ENCODE peak calls at places on chromosome 21, in four cellular contexts. T is CD4-positive, alpha-beta T cell; B is type B pancreatic cell; Z is fibroblast of mammary gland. H is an unnamed sample.

GRCh38 chr21:37862536-37862935 is 53.7 kb downstream of the KCNJ6 start:
- DNase-seq in B (no peak), T (no peak), Z (no peak), H (peak; percentile 53)

GRCh38 chr21:15367061-15367626 is 302.3 kb upstream of the NRIP1 start:
- DNase-seq in T (no peak), B (no peak), Z (peak; percentile 64), H (no peak)

GRCh38 chr21:27519357-27519756 is 552.5 kb upstream of the ADAMTS5 start:
- DNase-seq in T (no peak), B (no peak), Z (peak; percentile 89), H (no peak)

GRCh38 chr21:18249542-18250152 is 5.0 kb downstream of the CHODL start:
- DNase-seq in Z (no peak), T (no peak), B (no peak), H (no peak)

GRCh38 chr21:42073140-42074099 is 2.3 kb downstream of the UMODL1 start:
- DNase-seq in T (no peak), B (no peak), Z (no peak), H (no peak)

GRCh38 chr21:39927304-39927886 is 60.2 kb downstream of the PCP4 start:
- DNase-seq in Z (no peak), B (no peak), T (no peak), H (no peak)

GRCh38 chr21:42590431-42591131 is 62.8 kb upstream of the PDE9A start:
- DNase-seq in B (no peak), Z (no peak), T (no peak), H (no peak)

GRCh38 chr21:38980416-38981319 is 174.9 kb downstream of the ETS2 start:
- DNase-seq in B (no peak), T (no peak), Z (no peak), H (no peak)

GRCh38 chr21:31475223-31475622 is 131.2 kb upstream of the TIAM1 start:
- DNase-seq in T (no peak), Z (no peak), B (no peak), H (no peak)

GRCh38 chr21:31576428-31576827 is 83.1 kb upstream of the SOD1 start:
- DNase-seq in Z (peak; percentile 71), T (no peak), B (no peak), H (no peak)

GRCh38 chr21:32411366-32412161 is 942 bp upstream of the EVA1C start:
- DNase-seq in Z (peak; percentile 77), B (no peak), T (peak; percentile 45), H (no peak)

GRCh38 chr21:38126677-38127271 is 130.0 kb upstream of the KCNJ15 start:
- DNase-seq in Z (peak; percentile 46), T (peak; percentile 15), B (peak; percentile 75), H (no peak)

GRCh38 chr21:37808261-37808660 is 108.0 kb downstream of the KCNJ6 start:
- DNase-seq in T (no peak), Z (no peak), B (no peak), H (no peak)

GRCh38 chr21:21921410-21922232 is 923.4 kb downstream of the NCAM2 start:
- DNase-seq in B (no peak), T (no peak), Z (peak; percentile 32), H (no peak)

GRCh38 chr21:42081138-42081537 is 10.0 kb downstream of the UMODL1 start:
- DNase-seq in B (no peak), T (no peak), Z (peak; percentile 70), H (no peak)

GRCh38 chr21:15774590-15774989 is 44.8 kb downstream of the USP25 start:
- DNase-seq in T (no peak), B (no peak), Z (peak; percentile 79), H (no peak)

GRCh38 chr21:29367335-29367734 is 68.6 kb downstream of the BACH1 start:
- DNase-seq in B (no peak), T (no peak), Z (no peak), H (no peak)

GRCh38 chr21:40331804-40332203 is 464.6 kb downstream of the PCP4 start:
- DNase-seq in B (no peak), Z (no peak), T (no peak), H (no peak)

GRCh38 chr21:38804617-38805281 is 980 bp upstream of the ETS2 start:
- DNase-seq in Z (peak; percentile 58), B (no peak), T (no peak), H (no peak)

GRCh38 chr21:42362700-42363099 is 3.6 kb downstream of the TFF1 start:
- DNase-seq in Z (no peak), B (no peak), T (no peak), H (no peak)

GRCh38 chr21:41168391-41169257 is 664 bp downstream of the BACE2 start:
- DNase-seq in T (no peak), B (no peak), Z (peak; percentile 62), H (no peak)

GRCh38 chr21:38487906-38488639 is 10.2 kb downstream of the ERG start:
- DNase-seq in B (no peak), T (no peak), Z (no peak), H (no peak)

GRCh38 chr21:39197448-39197847 is 14.2 kb upstream of the PSMG1 start:
- DNase-seq in B (no peak), Z (no peak), T (no peak), H (no peak)

GRCh38 chr21:21101911-21102310 is 103.7 kb downstream of the NCAM2 start:
- DNase-seq in B (no peak), Z (peak; percentile 49), T (no peak), H (no peak)

GRCh38 chr21:21232320-21232719 is 234.1 kb downstream of the NCAM2 start:
- DNase-seq in B (no peak), Z (peak; percentile 69), T (no peak), H (no peak)

GRCh38 chr21:21268885-21269284 is 270.7 kb downstream of the NCAM2 start:
- DNase-seq in B (no peak), T (no peak), Z (no peak), H (no peak)

GRCh38 chr21:14120091-14120734 is 90.5 kb downstream of the LIPI start:
- DNase-seq in Z (peak; percentile 36), T (no peak), B (no peak), H (no peak)

GRCh38 chr21:42629856-42630410 is 23.5 kb upstream of the PDE9A start:
- DNase-seq in T (no peak), B (no peak), Z (no peak), H (no peak)

GRCh38 chr21:32448803-32449594 is 36.5 kb downstream of the EVA1C start:
- DNase-seq in T (no peak), B (no peak), Z (peak; percentile 42), H (no peak)

GRCh38 chr21:41112740-41113692 is 54.9 kb upstream of the BACE2 start:
- DNase-seq in T (no peak), B (no peak), Z (peak; percentile 67), H (no peak)

GRCh38 chr21:23694396-23694795 is 1912.9 kb downstream of the MRPL39 start:
- DNase-seq in T (no peak), B (no peak), Z (no peak), H (no peak)

DNA sequence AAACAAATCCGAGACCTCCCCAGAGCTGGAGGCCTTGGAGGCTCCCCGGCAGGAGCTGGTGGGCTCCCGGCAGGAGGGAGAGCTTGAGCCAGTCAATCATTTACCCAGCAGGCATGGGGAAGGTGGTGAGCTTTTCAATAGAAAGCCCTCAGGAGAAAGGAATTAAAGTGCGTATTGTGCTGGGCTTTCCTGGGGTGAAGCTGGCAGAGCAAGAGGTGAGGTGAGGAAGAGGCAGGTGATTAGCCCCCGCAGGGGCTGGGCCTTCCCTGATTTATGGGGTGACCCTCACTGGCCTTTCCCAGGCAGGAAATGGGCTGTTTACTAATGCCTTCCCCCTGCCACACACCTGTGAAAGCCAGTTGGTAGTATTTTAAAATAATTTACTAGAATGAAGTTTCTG is 25.8 kb downstream of the CLDN14 start:
- DNase-seq in B (no peak), T (no peak), Z (no peak), H (no peak)
- TF ChIP-seq CTCF in B (no peak), T (no peak), Z (no peak), H (no peak)

DNA sequence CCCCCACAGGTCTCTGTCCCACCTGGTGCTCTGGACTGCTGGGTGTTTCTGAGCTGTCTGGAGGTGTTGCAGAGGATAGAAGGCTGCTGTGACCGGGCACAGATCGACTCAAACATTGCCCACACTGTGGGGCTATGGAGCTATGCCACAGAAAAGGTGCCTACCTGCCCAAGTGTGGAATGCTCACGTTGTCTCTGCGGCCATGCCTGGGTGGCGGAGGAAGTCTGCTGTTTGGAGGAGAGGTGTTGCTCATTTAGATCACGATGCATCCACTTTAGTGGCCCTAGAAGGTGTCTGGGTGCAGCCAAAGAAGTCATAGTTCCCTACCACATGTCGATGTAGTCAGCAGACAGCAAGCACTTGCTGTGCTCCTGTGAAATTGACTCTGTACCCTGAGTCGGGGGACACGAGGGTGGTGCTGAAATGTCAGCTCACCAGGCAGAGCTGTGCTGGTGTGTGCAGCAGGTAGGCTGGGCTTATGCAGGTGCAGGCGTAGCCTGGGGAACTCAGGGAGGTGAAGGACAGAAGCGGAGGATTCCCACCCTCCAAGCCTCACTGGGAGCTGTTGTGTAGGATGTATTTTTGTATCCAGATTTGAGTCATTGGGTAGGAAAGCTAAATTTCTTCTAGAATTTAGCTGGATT is 32.8 kb upstream of the PWP2 start:
- DNase-seq in T (no peak), B (no peak), Z (no peak), H (no peak)
- TF ChIP-seq CTCF in T (no peak), B (no peak), Z (no peak), H (no peak)

DNA sequence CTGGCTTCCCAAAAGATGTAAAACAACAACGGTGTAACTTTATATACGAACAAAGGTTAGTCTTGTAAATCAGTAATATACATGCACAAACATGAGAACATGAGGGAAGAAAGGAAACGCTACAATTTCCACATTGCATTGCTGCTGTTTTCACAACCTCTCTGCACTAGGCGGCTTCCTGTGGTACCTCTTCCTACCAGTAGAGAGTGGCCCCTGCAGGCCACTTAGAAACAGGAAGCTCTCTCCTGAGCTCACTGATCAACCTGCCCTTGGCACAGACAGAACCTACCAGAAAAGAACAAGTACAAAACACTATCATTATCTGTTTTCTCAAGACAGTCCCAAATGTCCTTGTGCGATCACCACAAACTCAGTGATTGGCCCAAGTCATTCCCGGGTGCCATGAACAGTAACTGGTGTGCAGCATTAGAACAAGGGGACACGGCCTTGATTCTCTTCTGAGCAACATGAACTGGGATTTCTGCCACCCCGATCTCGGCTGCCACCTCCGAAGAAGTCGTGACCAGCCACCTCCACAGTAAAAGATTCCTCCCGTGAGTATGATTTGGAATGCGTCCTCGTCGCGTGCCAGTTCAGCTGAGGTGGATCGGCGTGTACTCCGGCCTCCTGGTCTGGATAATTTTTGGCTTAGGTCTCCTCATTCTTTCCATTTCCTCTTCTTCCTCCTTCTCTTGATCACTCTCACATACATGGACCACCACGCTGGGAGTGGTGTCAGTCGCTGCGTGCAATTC is 5.7 kb upstream of the KCNE1 start:
- DNase-seq in Z (no peak), B (no peak), T (no peak), H (no peak)
- TF ChIP-seq CTCF in Z (peak; percentile 24), B (peak; percentile 40), T (no peak), H (peak; percentile 29)

DNA sequence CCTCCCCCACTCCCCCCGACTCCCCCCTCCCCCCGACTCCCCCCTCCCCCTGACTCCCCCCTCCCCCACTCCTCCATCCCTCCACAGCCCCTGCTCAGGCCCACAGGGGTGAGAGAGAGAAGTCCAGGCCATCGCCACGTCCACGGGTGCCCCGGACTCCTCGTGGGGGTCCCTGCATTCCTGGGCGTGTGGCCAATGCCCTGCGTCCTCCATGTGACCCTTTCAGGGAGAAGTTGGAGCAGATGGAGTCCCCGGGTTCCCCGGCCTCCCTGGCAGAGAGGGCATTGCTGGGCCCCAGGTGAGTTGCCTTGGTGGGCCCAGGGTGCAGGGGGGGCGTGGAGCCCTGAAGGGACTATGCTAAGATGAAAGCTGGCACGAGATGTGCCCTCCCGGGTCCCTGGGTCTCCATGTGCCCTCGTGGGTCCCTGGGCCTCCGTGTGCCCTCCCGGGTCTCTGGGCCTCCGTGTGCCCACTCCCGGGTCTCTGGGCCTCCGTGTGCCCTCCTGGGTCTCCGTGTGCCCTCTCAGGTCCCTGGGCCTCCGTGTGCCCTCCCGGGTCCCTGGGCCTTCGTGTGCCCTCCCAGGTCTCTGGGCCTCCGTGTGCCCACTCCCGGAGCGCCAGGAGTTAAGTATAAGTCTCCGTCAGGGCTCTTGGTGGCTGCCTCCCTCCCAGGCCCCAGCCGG is 52.0 kb downstream of the SLC19A1 start:
- DNase-seq in Z (no peak), B (no peak), T (no peak), H (no peak)
- TF ChIP-seq CTCF in Z (no peak), B (no peak), T (no peak), H (no peak)

GRCh38 chr21:34077888-34078287 is 4.5 kb downstream of the MRPS6 start:
- DNase-seq in Z (no peak), T (no peak), B (no peak), H (no peak)
- TF ChIP-seq CTCF in Z (no peak), T (no peak), B (no peak), H (no peak)